ENCODE peak calls at places on chromosomes 16 and 17, in five cellular contexts. One of them, this sample, is unnamed. For H3K36me3 and H3K9me3, the result is how much of the 10 kb centered on the place peaks cover.

GRCh38 chr17:71237903-71238538 is 882.8 kb upstream of the SOX9 start:
- DNase-seq in stomach: no peak
- DNase-seq in body of pancreas: no peak
- DNase-seq in transverse colon: no peak
- DNase-seq in cardiac muscle cell: no peak
- DNase-seq in this sample: no peak

GRCh38 chr16:3356118-3356517 is 429 bp downstream of the OR2C1 start:
- DNase-seq in transverse colon: no peak
- DNase-seq in body of pancreas: no peak
- DNase-seq in cardiac muscle cell: no peak
- DNase-seq in stomach: no peak
- DNase-seq in this sample: peak

GRCh38 chr17:41869426-41869825 is 4.2 kb upstream of the KLHL11 start:
- DNase-seq in cardiac muscle cell: no peak
- DNase-seq in stomach: no peak
- DNase-seq in transverse colon: no peak
- DNase-seq in body of pancreas: no peak
- DNase-seq in this sample: no peak

GRCh38 chr16:19499006-19499405 is 22.9 kb downstream of the GDE1 start:
- DNase-seq in cardiac muscle cell: no peak
- DNase-seq in body of pancreas: no peak
- DNase-seq in transverse colon: no peak
- DNase-seq in stomach: no peak
- DNase-seq in this sample: no peak

GRCh38 chr16:89727406-89728120 is 6.2 kb downstream of the ZNF276 start:
- DNase-seq in cardiac muscle cell: no peak
- DNase-seq in body of pancreas: no peak
- DNase-seq in transverse colon: no peak
- DNase-seq in stomach: no peak
- DNase-seq in this sample: no peak

GRCh38 chr16:52552643-52553042 is 5.7 kb upstream of the TOX3 start:
- DNase-seq in cardiac muscle cell: no peak
- DNase-seq in stomach: no peak
- DNase-seq in body of pancreas: no peak
- DNase-seq in transverse colon: no peak
- DNase-seq in this sample: no peak

GRCh38 chr17:37327341-37328090 is 48.3 kb upstream of the C17orf78 start:
- DNase-seq in cardiac muscle cell: no peak
- DNase-seq in stomach: no peak
- DNase-seq in transverse colon: no peak
- DNase-seq in body of pancreas: no peak
- DNase-seq in this sample: no peak

GRCh38 chr17:4544656-4545216 is 10.4 kb downstream of the MYBBP1A start:
- DNase-seq in body of pancreas: no peak
- DNase-seq in cardiac muscle cell: no peak
- DNase-seq in transverse colon: no peak
- DNase-seq in stomach: no peak
- DNase-seq in this sample: no peak

GRCh38 chr17:50956750-50957523 is 90.8 kb upstream of the TOB1 start:
- DNase-seq in body of pancreas: peak
- DNase-seq in cardiac muscle cell: peak
- DNase-seq in stomach: peak
- DNase-seq in transverse colon: peak
- DNase-seq in this sample: peak

GRCh38 chr17:42010898-42011516 is 6.2 kb downstream of the DNAJC7 start:
- DNase-seq in cardiac muscle cell: no peak
- DNase-seq in stomach: no peak
- DNase-seq in body of pancreas: no peak
- DNase-seq in transverse colon: no peak
- DNase-seq in this sample: peak

DNA sequence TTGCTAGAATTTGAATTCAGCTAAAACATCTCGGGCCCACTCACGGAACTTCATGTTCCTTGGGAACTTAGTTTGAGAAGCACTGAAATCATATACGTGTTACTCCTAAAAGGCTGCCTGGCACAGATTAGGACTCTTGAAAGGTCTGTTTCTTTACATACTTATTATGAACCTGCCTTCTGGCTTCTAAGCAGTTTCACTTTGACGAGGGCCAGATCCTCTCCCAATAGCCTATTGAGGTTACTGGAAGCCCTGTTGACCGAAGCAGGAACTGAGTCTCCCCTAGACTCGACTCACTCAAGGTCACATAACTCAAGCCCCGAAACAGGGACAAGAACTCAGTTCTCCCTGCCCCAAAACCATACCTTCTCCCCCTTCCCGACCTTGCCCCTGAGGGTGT is 121.9 kb upstream of the PLCG2 start:
- DNase-seq in transverse colon: no peak
- DNase-seq in stomach: no peak
- DNase-seq in body of pancreas: no peak
- DNase-seq in cardiac muscle cell: peak
- DNase-seq in this sample: no peak
- H3K36me3 ChIP-seq in transverse colon: under half
- H3K36me3 ChIP-seq in stomach: half or more
- H3K36me3 ChIP-seq in body of pancreas: under half
- H3K36me3 ChIP-seq in cardiac muscle cell: under half
- H3K36me3 ChIP-seq in this sample: under half

GRCh38 chr17:80738987-80739730 is 194.5 kb downstream of the RPTOR start:
- DNase-seq in body of pancreas: no peak
- DNase-seq in transverse colon: no peak
- DNase-seq in cardiac muscle cell: no peak
- DNase-seq in stomach: no peak
- DNase-seq in this sample: no peak

GRCh38 chr17:80742091-80742490 is 197.5 kb downstream of the RPTOR start:
- DNase-seq in cardiac muscle cell: no peak
- DNase-seq in stomach: no peak
- DNase-seq in transverse colon: no peak
- DNase-seq in body of pancreas: no peak
- DNase-seq in this sample: no peak

GRCh38 chr17:80738406-80738805 is 193.8 kb downstream of the RPTOR start:
- DNase-seq in cardiac muscle cell: no peak
- DNase-seq in stomach: no peak
- DNase-seq in body of pancreas: no peak
- DNase-seq in transverse colon: no peak
- DNase-seq in this sample: no peak

GRCh38 chr17:80738020-80738380 is 193.4 kb downstream of the RPTOR start:
- DNase-seq in stomach: no peak
- DNase-seq in transverse colon: no peak
- DNase-seq in cardiac muscle cell: no peak
- DNase-seq in body of pancreas: no peak
- DNase-seq in this sample: no peak

DNA sequence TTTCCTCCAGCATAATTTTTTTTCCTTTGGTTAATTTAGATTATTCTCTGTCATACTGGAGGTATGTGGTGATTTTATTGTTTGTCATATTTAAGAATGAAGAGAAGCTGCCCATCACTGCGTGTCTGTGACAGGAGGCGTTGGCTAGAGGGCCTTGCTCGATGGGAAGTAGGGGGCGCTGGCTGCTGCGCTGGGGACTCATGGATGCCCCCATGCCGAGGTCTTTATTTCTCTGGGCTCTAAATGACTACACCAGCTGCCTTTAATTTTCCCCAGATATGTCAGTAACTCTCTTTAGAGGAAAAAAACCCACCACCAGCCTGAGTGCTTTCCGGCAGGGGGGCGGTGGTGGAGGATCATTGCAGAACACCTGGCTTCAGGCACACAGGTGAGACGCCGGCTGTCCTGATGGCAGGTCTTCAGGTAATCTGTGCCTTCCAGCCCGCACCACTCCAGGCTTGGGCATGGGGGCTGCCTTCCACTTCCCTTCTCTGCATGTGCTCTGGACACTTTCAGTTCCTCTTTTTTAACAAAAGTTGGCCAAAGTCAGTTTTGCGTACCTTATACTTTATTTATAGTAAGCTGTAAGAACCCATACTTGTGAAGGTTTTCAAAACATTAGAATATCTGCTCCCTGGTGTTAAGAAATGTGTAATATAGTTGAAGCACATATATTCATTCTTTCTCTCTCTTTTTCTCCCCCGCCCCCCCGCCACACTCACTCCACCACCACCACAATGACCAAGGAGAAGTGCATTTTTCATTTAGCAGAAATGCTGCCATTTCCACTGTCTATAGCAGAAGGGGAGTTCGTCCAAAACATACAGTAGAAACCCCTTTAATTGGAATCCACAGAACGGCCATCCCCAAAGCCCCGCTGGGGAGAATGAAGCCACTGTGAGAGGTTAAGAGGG is 192.7 kb downstream of the RPTOR start:
- DNase-seq in stomach: no peak
- DNase-seq in body of pancreas: no peak
- DNase-seq in cardiac muscle cell: no peak
- DNase-seq in transverse colon: peak
- DNase-seq in this sample: no peak
- TF ChIP-seq CTCF in stomach: no peak
- TF ChIP-seq CTCF in body of pancreas: no peak
- TF ChIP-seq CTCF in cardiac muscle cell: no peak
- TF ChIP-seq CTCF in transverse colon: no peak
- TF ChIP-seq CTCF in this sample: peak

DNA sequence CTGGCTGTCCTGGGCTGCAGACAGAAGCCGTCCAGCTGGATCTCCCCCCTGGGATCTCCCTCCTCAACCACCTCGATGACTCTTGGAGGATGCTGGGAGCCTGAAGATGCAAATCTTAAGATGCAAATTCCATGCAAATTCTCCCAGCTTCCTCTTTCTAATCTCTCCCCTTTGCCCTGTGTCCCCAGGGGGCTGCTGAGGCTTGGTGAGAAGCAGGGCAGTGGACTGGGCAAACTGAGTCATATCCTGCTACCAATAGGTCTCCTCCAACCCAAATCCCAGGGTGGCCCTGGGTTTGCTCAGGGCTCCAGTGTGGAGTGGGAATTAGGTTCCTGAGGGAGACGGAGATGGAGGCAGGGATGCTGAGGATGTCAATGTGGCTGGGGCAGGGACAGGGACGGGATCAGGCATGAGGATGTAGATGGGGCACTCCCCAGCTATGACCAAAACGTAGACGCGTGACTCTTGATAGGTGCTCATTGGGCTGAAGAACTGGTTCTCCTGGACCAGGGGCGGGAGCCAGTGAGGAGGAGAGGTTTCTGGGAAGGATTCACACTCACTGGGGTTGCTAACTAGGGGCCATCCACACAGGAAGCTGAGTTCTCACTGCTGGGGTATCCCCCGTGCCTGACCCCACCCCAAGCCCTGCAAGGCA is 3.6 kb upstream of the ALOX12B start:
- DNase-seq in transverse colon: no peak
- DNase-seq in stomach: no peak
- DNase-seq in body of pancreas: no peak
- DNase-seq in cardiac muscle cell: no peak
- DNase-seq in this sample: no peak
- H3K9me3 ChIP-seq in transverse colon: under half
- H3K9me3 ChIP-seq in stomach: under half
- H3K9me3 ChIP-seq in body of pancreas: under half
- H3K9me3 ChIP-seq in cardiac muscle cell: under half
- H3K9me3 ChIP-seq in this sample: under half

DNA sequence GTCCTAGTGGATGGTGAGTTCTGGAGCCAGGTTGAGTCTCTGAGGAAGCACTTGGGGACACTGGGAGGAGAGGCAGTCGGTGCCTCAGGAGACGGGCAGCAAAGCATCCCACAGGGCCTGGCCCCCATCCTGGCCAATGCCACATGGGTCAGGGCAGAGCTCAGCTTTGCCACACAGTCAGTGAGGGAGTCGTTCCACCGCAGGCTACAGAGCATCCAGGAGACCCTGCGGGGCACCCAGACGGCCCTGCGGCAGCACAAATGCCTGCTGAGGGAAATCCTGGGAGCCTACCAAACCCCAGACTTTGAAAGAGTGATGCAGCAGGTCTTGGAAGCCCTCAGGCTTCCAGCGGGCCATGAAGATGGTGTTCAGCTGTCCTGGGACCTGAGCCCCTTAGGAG is 39.7 kb downstream of the PLD6 start:
- DNase-seq in cardiac muscle cell: no peak
- DNase-seq in stomach: no peak
- DNase-seq in body of pancreas: no peak
- DNase-seq in transverse colon: no peak
- DNase-seq in this sample: no peak
- H3K36me3 ChIP-seq in cardiac muscle cell: under half
- H3K36me3 ChIP-seq in stomach: half or more
- H3K36me3 ChIP-seq in body of pancreas: under half
- H3K36me3 ChIP-seq in transverse colon: under half
- H3K36me3 ChIP-seq in this sample: under half

GRCh38 chr16:11915644-11916523 is at the start of gene GSPT1:
- DNase-seq in stomach: peak
- DNase-seq in transverse colon: peak
- DNase-seq in cardiac muscle cell: peak
- DNase-seq in body of pancreas: peak
- DNase-seq in this sample: peak
- TF ChIP-seq CTCF in stomach: peak
- TF ChIP-seq CTCF in transverse colon: peak
- TF ChIP-seq CTCF in cardiac muscle cell: no peak
- TF ChIP-seq CTCF in body of pancreas: no peak
- TF ChIP-seq CTCF in this sample: no peak